ENCODE peak calls at places on chromosomes 4 and X, in eight cellular contexts. X is PC-3, W is left colon, E is neuronal stem cell, G is hypothalamus, K is AG08395, Q is Karpas-422, Y is amniotic stem cell. N is an unnamed sample.

GRCh38 chr4:150828159-150828558 is 186.9 kb downstream of the LRBA start:
- DNase-seq in Y (no peak), E (no peak), G (no peak), K (no peak), Q (peak), W (peak), X (no peak), N (peak)

GRCh38 chr4:125365731-125366130 is 51.0 kb downstream of the FAT4 start:
- DNase-seq in X (no peak), K (no peak), Q (no peak), G (no peak), W (no peak), E (no peak), Y (no peak), N (no peak)

GRCh38 chrX:19303216-19303880 is 40.4 kb upstream of the PDHA1 start:
- DNase-seq in E (no peak), Y (peak), Q (no peak), W (no peak), G (no peak), X (peak), K (peak), N (no peak)

GRCh38 chr4:41799126-41799525 is 50.6 kb upstream of the PHOX2B start:
- DNase-seq in W (no peak), E (no peak), G (no peak), K (no peak), Q (no peak), Y (no peak), X (no peak), N (no peak)

GRCh38 chr4:118033148-118034060 is 882 bp upstream of the NDST3 start:
- DNase-seq in G (peak), Y (no peak), E (peak), X (peak), W (peak), Q (no peak), K (peak), N (no peak)

GRCh38 chr4:11543710-11544109 is 115.0 kb upstream of the HS3ST1 start:
- DNase-seq in Q (no peak), G (no peak), X (peak), E (no peak), K (no peak), W (no peak), Y (no peak), N (no peak)

GRCh38 chrX:119605398-119605738 is 856 bp downstream of the NKRF start:
- DNase-seq in E (no peak), W (peak), Y (no peak), K (peak), G (no peak), X (no peak), Q (peak), N (no peak)

GRCh38 chr4:159334461-159334860 is 231.6 kb downstream of the RAPGEF2 start:
- DNase-seq in X (no peak), K (no peak), E (no peak), Y (no peak), G (no peak), W (no peak), Q (no peak), N (no peak)

GRCh38 chr4:167021545-167022155 is 212.6 kb downstream of the SPOCK3 start:
- DNase-seq in Y (peak), K (peak), X (peak), Q (peak), E (peak), W (peak), G (peak), N (peak)

GRCh38 chrX:68488657-68489056 is 10.2 kb upstream of the YIPF6 start:
- DNase-seq in Q (no peak), Y (no peak), K (no peak), G (no peak), E (no peak), X (peak), W (peak), N (no peak)

GRCh38 chr4:112516401-112517066 is 554 bp upstream of the NEUROG2 start:
- DNase-seq in G (no peak), X (no peak), Q (peak), E (peak), Y (no peak), W (no peak), K (no peak), N (no peak)

GRCh38 chrX:153770606-153771175 is 6.6 kb downstream of the PLXNB3 start:
- DNase-seq in G (no peak), Y (no peak), X (no peak), W (no peak), E (no peak), Q (no peak), K (no peak), N (no peak)

GRCh38 chr4:185127021-185127925 is 15.8 kb upstream of the SLC25A4 start:
- DNase-seq in X (no peak), E (no peak), W (peak), K (no peak), G (no peak), Y (no peak), Q (no peak), N (no peak)

GRCh38 chrX:19791562-19791961 is 95.8 kb downstream of the SH3KBP1 start:
- DNase-seq in K (peak), Y (no peak), W (no peak), E (no peak), G (no peak), Q (no peak), X (no peak), N (no peak)

GRCh38 chr4:15118281-15118680 is 116.0 kb downstream of the CPEB2 start:
- DNase-seq in K (no peak), W (no peak), X (no peak), G (no peak), Y (no peak), Q (no peak), E (no peak), N (no peak)

GRCh38 chr4:54004463-54004862 is 59.9 kb downstream of the CHIC2 start:
- DNase-seq in Q (no peak), Y (no peak), W (no peak), K (no peak), G (no peak), X (no peak), E (no peak), N (no peak)

GRCh38 chr4:54626113-54626512 is 31.6 kb upstream of the KIT start:
- DNase-seq in Y (no peak), G (no peak), X (no peak), K (no peak), W (no peak), Q (no peak), E (no peak), N (no peak)

GRCh38 chrX:43720961-43721360 is 64.9 kb downstream of the MAOA start:
- DNase-seq in Q (no peak), X (no peak), Y (no peak), W (no peak), G (no peak), E (no peak), K (no peak), N (no peak)

GRCh38 chrX:106168107-106168506 is at the start of gene PWWP3B:
- DNase-seq in E (peak), W (peak), Q (no peak), X (peak), Y (no peak), G (no peak), K (no peak), N (no peak)

GRCh38 chrX:14922437-14922836 is 49.2 kb downstream of the MOSPD2 start:
- DNase-seq in G (no peak), X (peak), Q (no peak), W (no peak), Y (peak), K (peak), E (no peak), N (no peak)

GRCh38 chr4:64584981-64585557 is 175.8 kb upstream of the TECRL start:
- DNase-seq in Y (peak), Q (peak), X (peak), E (peak), K (peak), G (no peak), W (no peak), N (no peak)

GRCh38 chr4:144507309-144508101 is 138.5 kb upstream of the HHIP start:
- DNase-seq in Y (no peak), X (no peak), K (no peak), W (no peak), Q (no peak), G (no peak), E (no peak), N (no peak)

GRCh38 chrX:148501121-148502066 is 977 bp downstream of the AFF2 start:
- DNase-seq in Q (peak), W (peak), E (peak), Y (no peak), G (no peak), K (no peak), X (no peak), N (no peak)

GRCh38 chr4:89708903-89709361 is 128.0 kb downstream of the SNCA start:
- DNase-seq in Q (no peak), K (peak), E (no peak), X (no peak), Y (no peak), W (no peak), G (no peak), N (no peak)

GRCh38 chr4:72564184-72564583 is 4.8 kb downstream of the ADAMTS3 start:
- DNase-seq in W (no peak), E (no peak), G (no peak), Y (peak), Q (no peak), X (peak), K (peak), N (no peak)

GRCh38 chr4:31107362-31107761 is 387.2 kb downstream of the PCDH7 start:
- DNase-seq in W (no peak), Y (no peak), Q (no peak), X (no peak), K (no peak), G (no peak), E (no peak), N (no peak)

GRCh38 chr4:145546556-145546955 is 64.9 kb downstream of the SMAD1 start:
- DNase-seq in K (no peak), X (peak), E (no peak), Q (no peak), Y (no peak), W (no peak), G (no peak), N (no peak)

GRCh38 chr4:70183168-70183939 is 12.2 kb upstream of the ODAM start:
- DNase-seq in W (peak), G (no peak), Y (peak), E (peak), K (no peak), X (peak), Q (peak), N (no peak)

GRCh38 chrX:153634832-153635231 is 12.2 kb upstream of the DUSP9 start:
- DNase-seq in X (no peak), K (no peak), Y (no peak), G (no peak), Q (no peak), E (no peak), W (no peak), N (no peak)

GRCh38 chr4:95585016-95585695 is 36.4 kb upstream of the UNC5C start:
- DNase-seq in E (no peak), Y (no peak), K (peak), X (peak), G (no peak), W (no peak), Q (no peak), N (no peak)

GRCh38 chr4:150886597-150886996 is 128.5 kb downstream of the LRBA start:
- DNase-seq in E (no peak), G (no peak), K (peak), X (no peak), W (no peak), Y (no peak), Q (no peak), N (no peak)

GRCh38 chr4:133910165-133910564 is 291.4 kb downstream of the PABPC4L start:
- DNase-seq in W (no peak), X (no peak), Y (no peak), G (no peak), Q (no peak), E (no peak), K (no peak), N (no peak)

GRCh38 chrX:3295731-3296130 is 50.7 kb downstream of the MXRA5 start:
- DNase-seq in G (no peak), X (peak), Q (peak), E (no peak), Y (no peak), K (peak), W (no peak), N (no peak)

GRCh38 chr4:10144971-10145370 is 28.4 kb upstream of the WDR1 start:
- DNase-seq in G (no peak), W (no peak), X (no peak), K (no peak), Y (no peak), Q (no peak), E (no peak), N (no peak)

GRCh38 chr4:76968937-76969336 is 19.4 kb downstream of the SEPTIN11 start:
- DNase-seq in Y (no peak), G (no peak), E (no peak), Q (no peak), K (no peak), X (no peak), W (no peak), N (no peak)

GRCh38 chr4:6852582-6852981 is 57.0 kb upstream of the TBC1D14 start:
- DNase-seq in X (no peak), W (no peak), K (no peak), Q (no peak), Y (no peak), G (no peak), E (no peak), N (no peak)